ENCODE peak calls at places on chromosomes 5 and 9, in five cellular contexts. A is skeletal muscle cell, X is T follicular helper cell, E is body of pancreas, M is AG20443. O is an unnamed sample.

GRCh38 chr9:133115604-133116345 is 5.3 kb downstream of the RALGDS start:
- DNase-seq in A (no peak), X (peak), E (no peak), M (peak), O (no peak)

GRCh38 chr9:133953976-133954709 is 38.0 kb downstream of the VAV2 start:
- DNase-seq in A (no peak), X (no peak), E (no peak), M (no peak), O (no peak)

GRCh38 chr9:96418920-96419690 is 935 bp upstream of the ZNF367 start:
- DNase-seq in A (no peak), X (peak), E (peak), M (peak), O (peak)

GRCh38 chr9:28648723-28649122 is 1075.4 kb upstream of the C9orf72 start:
- DNase-seq in A (no peak), X (no peak), E (no peak), M (no peak), O (peak)

GRCh38 chr9:37965116-37965515 is 61.2 kb upstream of the SLC25A51 start:
- DNase-seq in A (no peak), X (no peak), E (no peak), M (no peak), O (no peak)

GRCh38 chr5:458547-459353 is 15.8 kb downstream of the EXOC3 start:
- DNase-seq in A (no peak), X (no peak), E (peak), M (peak), O (no peak)

GRCh38 chr9:136121801-136122200 is 3.1 kb upstream of the TMEM250 start:
- DNase-seq in A (no peak), X (no peak), E (no peak), M (no peak), O (no peak)

GRCh38 chr9:123111977-123112869 is 78.8 kb downstream of the GPR21 start:
- DNase-seq in A (no peak), X (no peak), E (peak), M (peak), O (no peak)

GRCh38 chr5:151917931-151918330 is 6.7 kb downstream of the GLRA1 start:
- DNase-seq in A (no peak), X (no peak), E (no peak), M (no peak), O (no peak)

GRCh38 chr9:135471751-135472640 is 7.6 kb upstream of the PPP1R26 start:
- DNase-seq in A (no peak), X (no peak), E (no peak), M (no peak), O (no peak)

GRCh38 chr9:124010665-124011321 is 775 bp upstream of the LHX2 start:
- DNase-seq in A (no peak), X (no peak), E (no peak), M (peak), O (peak)

GRCh38 chr9:71331603-71332002 is 210.2 kb upstream of the TRPM3 start:
- DNase-seq in A (no peak), X (no peak), E (no peak), M (no peak), O (no peak)

GRCh38 chr9:21455320-21455719 is 15.1 kb downstream of the IFNA1 start:
- DNase-seq in A (no peak), X (peak), E (no peak), M (peak), O (peak)

GRCh38 chr9:136531186-136531903 is 14.5 kb downstream of the NOTCH1 start:
- DNase-seq in A (no peak), X (no peak), E (no peak), M (no peak), O (no peak)

GRCh38 chr9:91119679-91120078 is 242.0 kb downstream of the AUH start:
- DNase-seq in A (no peak), X (no peak), E (no peak), M (peak), O (no peak)

GRCh38 chr5:119055267-119055666 is 15.6 kb upstream of the DMXL1 start:
- DNase-seq in A (no peak), X (no peak), E (no peak), M (no peak), O (peak)

GRCh38 chr5:179243333-179243732 is 101.9 kb downstream of the ADAMTS2 start:
- DNase-seq in A (peak), X (no peak), E (peak), M (peak), O (no peak)

GRCh38 chr9:105258225-105258737 is 13.8 kb downstream of the SLC44A1 start:
- DNase-seq in A (no peak), X (no peak), E (no peak), M (no peak), O (no peak)

GRCh38 chr9:83240671-83241070 is 177.7 kb upstream of the RASEF start:
- DNase-seq in A (no peak), X (no peak), E (no peak), M (no peak), O (no peak)

O was measured in NB4.